ENCODE peak calls at places on chromosome 6, in seven cellular contexts. One of them, this sample, is unnamed.

GRCh38 chr6:89596484-89596883 is 42.1 kb downstream of the LYRM2 start:
- DNase-seq in GM13976: no peak
- DNase-seq in fibroblast of pulmonary artery: no peak
- DNase-seq in substantia nigra: no peak
- DNase-seq in dorsolateral prefrontal cortex: no peak
- DNase-seq in amygdala: no peak
- DNase-seq in NCI-H1105: no peak
- DNase-seq in this sample: no peak

GRCh38 chr6:53456809-53457208 is 88.1 kb downstream of the GCLC start:
- DNase-seq in substantia nigra: no peak
- DNase-seq in dorsolateral prefrontal cortex: no peak
- DNase-seq in GM13976: no peak
- DNase-seq in amygdala: no peak
- DNase-seq in fibroblast of pulmonary artery: no peak
- DNase-seq in NCI-H1105: no peak
- DNase-seq in this sample: no peak

GRCh38 chr6:111157412-111157811 is 70.1 kb downstream of the SLC16A10 start:
- DNase-seq in substantia nigra: no peak
- DNase-seq in dorsolateral prefrontal cortex: no peak
- DNase-seq in fibroblast of pulmonary artery: no peak
- DNase-seq in NCI-H1105: no peak
- DNase-seq in amygdala: no peak
- DNase-seq in GM13976: no peak
- DNase-seq in this sample: no peak

GRCh38 chr6:148999921-149000589 is 253.2 kb downstream of the UST start:
- DNase-seq in NCI-H1105: no peak
- DNase-seq in fibroblast of pulmonary artery: peak
- DNase-seq in GM13976: no peak
- DNase-seq in substantia nigra: no peak
- DNase-seq in amygdala: no peak
- DNase-seq in dorsolateral prefrontal cortex: no peak
- DNase-seq in this sample: no peak

GRCh38 chr6:47234258-47234933 is 75.3 kb downstream of the TNFRSF21 start:
- DNase-seq in dorsolateral prefrontal cortex: no peak
- DNase-seq in substantia nigra: no peak
- DNase-seq in GM13976: no peak
- DNase-seq in fibroblast of pulmonary artery: no peak
- DNase-seq in amygdala: no peak
- DNase-seq in NCI-H1105: no peak
- DNase-seq in this sample: no peak

GRCh38 chr6:142275146-142276006 is 26.4 kb upstream of the ADGRG6 start:
- DNase-seq in GM13976: no peak
- DNase-seq in dorsolateral prefrontal cortex: no peak
- DNase-seq in substantia nigra: no peak
- DNase-seq in amygdala: no peak
- DNase-seq in fibroblast of pulmonary artery: peak
- DNase-seq in NCI-H1105: no peak
- DNase-seq in this sample: no peak

GRCh38 chr6:16199792-16200191 is 38.6 kb upstream of the GMPR start:
- DNase-seq in NCI-H1105: no peak
- DNase-seq in fibroblast of pulmonary artery: no peak
- DNase-seq in amygdala: no peak
- DNase-seq in substantia nigra: no peak
- DNase-seq in dorsolateral prefrontal cortex: peak
- DNase-seq in GM13976: no peak
- DNase-seq in this sample: no peak

GRCh38 chr6:125957845-125958244 is 1.3 kb downstream of the HINT3 start:
- DNase-seq in NCI-H1105: no peak
- DNase-seq in substantia nigra: no peak
- DNase-seq in amygdala: peak
- DNase-seq in fibroblast of pulmonary artery: peak
- DNase-seq in GM13976: no peak
- DNase-seq in dorsolateral prefrontal cortex: no peak
- DNase-seq in this sample: no peak

GRCh38 chr6:104814743-104815142 is 45.0 kb downstream of the HACE1 start:
- DNase-seq in dorsolateral prefrontal cortex: no peak
- DNase-seq in amygdala: no peak
- DNase-seq in NCI-H1105: no peak
- DNase-seq in GM13976: no peak
- DNase-seq in substantia nigra: no peak
- DNase-seq in fibroblast of pulmonary artery: no peak
- DNase-seq in this sample: no peak

GRCh38 chr6:1535295-1535694 is 74.4 kb upstream of the FOXC1 start:
- DNase-seq in NCI-H1105: no peak
- DNase-seq in dorsolateral prefrontal cortex: no peak
- DNase-seq in substantia nigra: no peak
- DNase-seq in GM13976: no peak
- DNase-seq in amygdala: no peak
- DNase-seq in fibroblast of pulmonary artery: peak
- DNase-seq in this sample: no peak

GRCh38 chr6:162343902-162344226 is 383.7 kb downstream of the PRKN start:
- DNase-seq in fibroblast of pulmonary artery: peak
- DNase-seq in amygdala: no peak
- DNase-seq in NCI-H1105: no peak
- DNase-seq in GM13976: no peak
- DNase-seq in dorsolateral prefrontal cortex: no peak
- DNase-seq in substantia nigra: no peak
- DNase-seq in this sample: no peak

This sample was measured in GM20000.